ENCODE peak calls at places on chromosomes 12 and 14, in ten cellular contexts. P is renal cortical epithelial cell; F is GM04503; G is activated CD8-positive, alpha-beta memory T cell treated with anti-CD3 and anti-CD28 coated beads for 4 hours; C is upper lobe of left lung; J is activated CD8-positive, alpha-beta T cell treated with anti-CD3 and anti-CD28 coated beads for 36 hours; S is HEK293T; U is NCI-H748 treated with DMSO at 0.1 percent for 48 hours; V is body of pancreas; N is effector CD4-positive, alpha-beta T cell. O is an unnamed sample.
A peak's percentile ranks its signal among the peaks of the same experiment; 100 is the strongest.

GRCh38 chr12:71439613-71440392 is at the start of gene LGR5:
- DNase-seq in N (no peak), V (no peak), G (no peak), F (no peak), P (no peak), C (peak; percentile 87), J (peak; percentile 43), U (peak; percentile 68), S (peak; percentile 71), O (peak; percentile 20)

GRCh38 chr14:75578786-75579781 is 664 bp downstream of the FLVCR2 start:
- DNase-seq in J (no peak), F (peak; percentile 3), P (peak; percentile 49), V (peak; percentile 16), U (peak; percentile 64), S (peak; percentile 19), C (peak; percentile 73), G (no peak), N (no peak), O (peak; percentile 54)

GRCh38 chr12:49294086-49294803 is 702 bp upstream of the PRPH start:
- DNase-seq in G (no peak), V (no peak), S (no peak), C (no peak), N (no peak), U (no peak), P (no peak), F (no peak), J (no peak), O (no peak)

GRCh38 chr14:69712217-69712565 is 54.8 kb upstream of the SRSF5 start:
- DNase-seq in V (peak; percentile 25), S (no peak), J (no peak), C (no peak), N (no peak), G (no peak), U (no peak), F (no peak), P (no peak), O (no peak)

GRCh38 chr12:39587247-39587646 is 32.4 kb downstream of the ABCD2 start:
- DNase-seq in F (no peak), C (no peak), J (peak; percentile 24), G (no peak), S (no peak), P (peak; percentile 9), V (no peak), U (no peak), N (peak; percentile 13), O (no peak)

GRCh38 chr12:116392061-116392460 is 114.6 kb upstream of the MED13L start:
- DNase-seq in J (no peak), G (no peak), V (no peak), N (no peak), S (no peak), F (no peak), C (no peak), U (no peak), P (no peak), O (no peak)

GRCh38 chr14:79037593-79037992 is 867.4 kb downstream of the NRXN3 start:
- DNase-seq in P (no peak), C (no peak), U (no peak), J (no peak), V (peak; percentile 12), N (no peak), F (no peak), S (no peak), G (no peak), O (no peak)

GRCh38 chr12:92595663-92596062 is 107.1 kb upstream of the PLEKHG7 start:
- DNase-seq in G (no peak), P (peak; percentile 22), F (no peak), V (no peak), N (no peak), U (no peak), S (no peak), J (no peak), C (no peak), O (peak; percentile 52)

GRCh38 chr14:38868415-38869290 is 234.4 kb downstream of the SEC23A start:
- DNase-seq in V (peak; percentile 14), S (no peak), C (no peak), F (no peak), U (peak; percentile 55), J (no peak), N (no peak), P (peak; percentile 79), G (no peak), O (peak; percentile 60)

GRCh38 chr14:52618602-52619001 is 66.0 kb downstream of the GPR137C start:
- DNase-seq in F (no peak), V (no peak), C (no peak), N (no peak), J (no peak), S (no peak), G (no peak), U (no peak), P (no peak), O (no peak)

GRCh38 chr14:103849151-103850013 is 2.0 kb upstream of the PPP1R13B start:
- DNase-seq in J (no peak), U (no peak), V (no peak), S (no peak), C (no peak), P (no peak), F (no peak), G (no peak), N (no peak), O (no peak)